ENCODE peak calls at places on chromosome 12, in five cellular contexts. One of them, this sample, is unnamed.

GRCh38 chr12:67531051-67531450 is 117.5 kb upstream of the DYRK2 start:
- DNase-seq in GM12865: no peak
- DNase-seq in lower leg skin: no peak
- DNase-seq in neural progenitor cell: no peak
- DNase-seq in AG09309: no peak
- DNase-seq in this sample: no peak

GRCh38 chr12:115132906-115133305 is 448.9 kb upstream of the TBX3 start:
- DNase-seq in GM12865: no peak
- DNase-seq in lower leg skin: no peak
- DNase-seq in neural progenitor cell: no peak
- DNase-seq in AG09309: no peak
- DNase-seq in this sample: no peak

GRCh38 chr12:51904951-51905471 is 2.3 kb upstream of the ACVRL1 start:
- DNase-seq in GM12865: no peak
- DNase-seq in lower leg skin: no peak
- DNase-seq in neural progenitor cell: no peak
- DNase-seq in AG09309: no peak
- DNase-seq in this sample: no peak

GRCh38 chr12:96099986-96100385 is 64.6 kb upstream of the LTA4H start:
- DNase-seq in GM12865: no peak
- DNase-seq in lower leg skin: no peak
- DNase-seq in neural progenitor cell: no peak
- DNase-seq in AG09309: no peak
- DNase-seq in this sample: no peak

GRCh38 chr12:118649765-118650585 is 273.6 kb downstream of the SUDS3 start:
- DNase-seq in GM12865: no peak
- DNase-seq in lower leg skin: no peak
- DNase-seq in neural progenitor cell: no peak
- DNase-seq in AG09309: no peak
- DNase-seq in this sample: no peak

GRCh38 chr12:3453947-3454675 is 36.9 kb upstream of the PRMT8 start:
- DNase-seq in GM12865: no peak
- DNase-seq in lower leg skin: no peak
- DNase-seq in neural progenitor cell: peak
- DNase-seq in AG09309: peak
- DNase-seq in this sample: peak

GRCh38 chr12:65824314-65824563 is at the start of gene HMGA2:
- DNase-seq in GM12865: peak
- DNase-seq in lower leg skin: no peak
- DNase-seq in neural progenitor cell: no peak
- DNase-seq in AG09309: peak
- DNase-seq in this sample: no peak

GRCh38 chr12:93091851-93092558 is 162.9 kb upstream of the EEA1 start:
- DNase-seq in GM12865: no peak
- DNase-seq in lower leg skin: no peak
- DNase-seq in neural progenitor cell: no peak
- DNase-seq in AG09309: no peak
- DNase-seq in this sample: no peak

GRCh38 chr12:96420255-96420930 is 20.2 kb upstream of the CDK17 start:
- DNase-seq in GM12865: no peak
- DNase-seq in lower leg skin: no peak
- DNase-seq in neural progenitor cell: no peak
- DNase-seq in AG09309: no peak
- DNase-seq in this sample: no peak

GRCh38 chr12:60148109-60148508 is 552.3 kb downstream of the SLC16A7 start:
- DNase-seq in GM12865: no peak
- DNase-seq in lower leg skin: no peak
- DNase-seq in neural progenitor cell: no peak
- DNase-seq in AG09309: peak
- DNase-seq in this sample: no peak

GRCh38 chr12:103803847-103804246 is 37.2 kb downstream of the NT5DC3 start:
- DNase-seq in GM12865: no peak
- DNase-seq in lower leg skin: no peak
- DNase-seq in neural progenitor cell: no peak
- DNase-seq in AG09309: no peak
- DNase-seq in this sample: no peak

GRCh38 chr12:103807561-103808238 is 33.3 kb downstream of the NT5DC3 start:
- DNase-seq in GM12865: no peak
- DNase-seq in lower leg skin: no peak
- DNase-seq in neural progenitor cell: no peak
- DNase-seq in AG09309: no peak
- DNase-seq in this sample: no peak

GRCh38 chr12:103808239-103808880 is 32.7 kb downstream of the NT5DC3 start:
- DNase-seq in GM12865: no peak
- DNase-seq in lower leg skin: no peak
- DNase-seq in neural progenitor cell: no peak
- DNase-seq in AG09309: no peak
- DNase-seq in this sample: no peak

GRCh38 chr12:103806807-103807206 is 34.2 kb downstream of the NT5DC3 start:
- DNase-seq in GM12865: no peak
- DNase-seq in lower leg skin: no peak
- DNase-seq in neural progenitor cell: no peak
- DNase-seq in AG09309: no peak
- DNase-seq in this sample: no peak

GRCh38 chr12:103805961-103806360 is 35.1 kb downstream of the NT5DC3 start:
- DNase-seq in GM12865: no peak
- DNase-seq in lower leg skin: no peak
- DNase-seq in neural progenitor cell: no peak
- DNase-seq in AG09309: no peak
- DNase-seq in this sample: no peak
- H3K4me3 ChIP-seq in GM12865: no peak
- H3K4me3 ChIP-seq in lower leg skin: no peak
- H3K4me3 ChIP-seq in neural progenitor cell: no peak
- H3K4me3 ChIP-seq in AG09309: no peak
- H3K4me3 ChIP-seq in this sample: no peak

DNA sequence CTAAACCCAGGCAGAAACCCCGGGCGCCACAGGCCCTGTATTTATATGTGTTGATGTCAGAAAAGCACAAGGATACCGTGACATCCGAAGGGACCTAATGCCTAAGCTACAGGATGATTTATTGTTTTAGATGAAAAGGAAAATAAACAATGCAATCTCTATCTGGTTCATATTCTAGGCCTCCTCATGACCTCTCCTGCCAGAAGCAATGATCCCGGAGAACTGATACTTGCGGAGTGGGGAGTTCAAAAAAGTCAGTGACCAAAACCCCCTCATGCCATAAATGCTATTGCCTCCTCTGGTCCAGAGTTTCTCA is 849 bp upstream of the CSRP2 start:
- DNase-seq in GM12865: no peak
- DNase-seq in lower leg skin: no peak
- DNase-seq in neural progenitor cell: no peak
- DNase-seq in AG09309: no peak
- DNase-seq in this sample: no peak
- H3K4me3 ChIP-seq in GM12865: peak
- H3K4me3 ChIP-seq in lower leg skin: no peak
- H3K4me3 ChIP-seq in neural progenitor cell: peak
- H3K4me3 ChIP-seq in AG09309: peak
- H3K4me3 ChIP-seq in this sample: no peak

DNA sequence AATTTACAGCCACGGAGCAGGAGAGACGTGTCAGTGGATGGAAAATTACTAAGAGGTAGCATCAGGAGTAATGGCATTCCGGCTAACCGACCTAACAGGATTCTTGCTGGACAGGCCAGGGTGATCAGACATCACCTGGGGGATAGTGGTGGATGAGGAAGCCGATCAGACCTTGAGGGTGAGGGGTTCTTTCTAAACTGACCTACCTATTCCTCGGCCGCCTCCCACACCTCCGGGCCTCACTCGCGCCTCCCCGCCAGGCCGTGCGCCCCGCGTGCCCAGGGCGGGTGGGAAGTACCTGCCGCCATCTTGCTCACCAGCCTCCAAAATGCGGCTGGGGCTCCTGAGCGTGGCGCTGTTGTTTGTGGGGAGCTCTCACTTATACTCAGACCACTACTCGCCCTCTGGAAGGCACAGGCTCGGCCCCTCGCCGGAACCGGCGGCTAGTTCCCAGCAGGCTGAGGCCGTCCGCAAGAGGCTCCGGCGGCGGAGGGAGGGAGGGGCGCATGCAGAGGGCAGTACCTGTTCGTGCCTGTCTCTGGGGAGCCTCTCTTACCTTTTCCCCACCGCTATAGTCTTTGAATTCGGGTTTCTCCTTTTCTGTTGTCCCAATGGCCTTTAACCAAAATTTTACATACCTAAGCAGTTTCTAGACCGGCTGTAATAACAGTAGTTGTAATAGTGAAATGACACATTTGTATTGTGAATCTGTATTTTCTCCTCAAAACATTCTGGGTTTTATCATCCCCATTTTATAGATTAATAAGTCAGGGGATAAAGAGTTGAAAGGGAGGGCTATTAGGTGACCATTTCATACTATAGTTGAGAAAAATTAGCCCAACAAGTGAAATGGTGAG is at the start of gene TMPRSS12:
- DNase-seq in GM12865: no peak
- DNase-seq in lower leg skin: no peak
- DNase-seq in neural progenitor cell: peak
- DNase-seq in AG09309: no peak
- DNase-seq in this sample: no peak
- H3K4me3 ChIP-seq in GM12865: no peak
- H3K4me3 ChIP-seq in lower leg skin: no peak
- H3K4me3 ChIP-seq in neural progenitor cell: no peak
- H3K4me3 ChIP-seq in AG09309: no peak
- H3K4me3 ChIP-seq in this sample: no peak

GRCh38 chr12:53974084-53975018 is at the start of gene HOTAIR:
- DNase-seq in GM12865: peak
- DNase-seq in lower leg skin: no peak
- DNase-seq in neural progenitor cell: no peak
- DNase-seq in AG09309: no peak
- DNase-seq in this sample: no peak

GRCh38 chr12:53975816-53976152 is 1.0 kb upstream of the HOTAIR start:
- DNase-seq in GM12865: no peak
- DNase-seq in lower leg skin: no peak
- DNase-seq in neural progenitor cell: no peak
- DNase-seq in AG09309: no peak
- DNase-seq in this sample: no peak

GRCh38 chr12:53976172-53976822 is 1.5 kb upstream of the HOTAIR start:
- DNase-seq in GM12865: no peak
- DNase-seq in lower leg skin: no peak
- DNase-seq in neural progenitor cell: no peak
- DNase-seq in AG09309: no peak
- DNase-seq in this sample: no peak

GRCh38 chr12:53976823-53977595 is 2.3 kb upstream of the HOTAIR start:
- DNase-seq in GM12865: no peak
- DNase-seq in lower leg skin: no peak
- DNase-seq in neural progenitor cell: no peak
- DNase-seq in AG09309: no peak
- DNase-seq in this sample: no peak

DNA sequence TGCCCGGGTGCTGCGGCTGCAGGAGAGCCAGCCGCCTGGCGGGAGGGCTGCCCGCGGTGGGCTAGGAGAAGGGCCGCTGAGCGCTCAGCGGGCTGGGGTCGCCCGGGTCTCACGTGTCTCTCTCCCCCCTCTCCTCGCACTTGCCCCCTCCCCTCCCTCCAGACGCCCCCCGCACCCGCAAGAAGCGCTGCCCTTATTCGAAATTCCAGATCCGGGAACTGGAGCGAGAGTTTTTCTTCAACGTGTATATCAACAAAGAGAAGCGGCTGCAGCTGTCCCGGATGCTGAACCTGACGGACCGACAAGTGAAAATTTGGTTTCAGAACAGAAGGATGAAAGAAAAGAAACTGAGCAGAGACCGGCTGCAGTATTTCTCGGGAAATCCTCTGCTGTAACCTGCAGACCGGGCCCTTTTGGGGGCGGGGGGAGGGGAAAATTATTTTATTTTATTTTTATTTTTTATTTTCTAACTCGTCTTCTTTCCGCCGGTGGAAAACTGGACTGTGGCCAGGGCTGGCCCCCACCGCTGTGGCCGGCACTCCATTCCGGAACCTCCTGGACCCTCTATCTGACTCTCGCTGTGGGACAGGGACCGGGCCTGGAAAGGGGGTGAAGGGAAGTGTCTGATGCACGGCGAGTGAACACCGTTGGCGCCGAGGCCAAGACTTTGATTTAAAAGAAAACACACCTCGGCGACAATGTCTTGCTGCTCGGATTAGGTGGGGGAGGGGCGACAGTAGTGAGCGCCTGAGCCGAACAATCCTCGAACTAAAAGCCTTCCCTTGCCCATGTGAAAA is 463 bp upstream of the HOTAIR start:
- DNase-seq in GM12865: peak
- DNase-seq in lower leg skin: no peak
- DNase-seq in neural progenitor cell: peak
- DNase-seq in AG09309: no peak
- DNase-seq in this sample: no peak
- H3K4me3 ChIP-seq in GM12865: peak
- H3K4me3 ChIP-seq in lower leg skin: peak
- H3K4me3 ChIP-seq in neural progenitor cell: no peak
- H3K4me3 ChIP-seq in AG09309: peak
- H3K4me3 ChIP-seq in this sample: peak

GRCh38 chr12:94427520-94428381 is 31.9 kb downstream of the CEP83 start:
- DNase-seq in GM12865: peak
- DNase-seq in lower leg skin: no peak
- DNase-seq in neural progenitor cell: no peak
- DNase-seq in AG09309: peak
- DNase-seq in this sample: peak
- H3K4me3 ChIP-seq in GM12865: no peak
- H3K4me3 ChIP-seq in lower leg skin: no peak
- H3K4me3 ChIP-seq in neural progenitor cell: no peak
- H3K4me3 ChIP-seq in AG09309: no peak
- H3K4me3 ChIP-seq in this sample: no peak

DNA sequence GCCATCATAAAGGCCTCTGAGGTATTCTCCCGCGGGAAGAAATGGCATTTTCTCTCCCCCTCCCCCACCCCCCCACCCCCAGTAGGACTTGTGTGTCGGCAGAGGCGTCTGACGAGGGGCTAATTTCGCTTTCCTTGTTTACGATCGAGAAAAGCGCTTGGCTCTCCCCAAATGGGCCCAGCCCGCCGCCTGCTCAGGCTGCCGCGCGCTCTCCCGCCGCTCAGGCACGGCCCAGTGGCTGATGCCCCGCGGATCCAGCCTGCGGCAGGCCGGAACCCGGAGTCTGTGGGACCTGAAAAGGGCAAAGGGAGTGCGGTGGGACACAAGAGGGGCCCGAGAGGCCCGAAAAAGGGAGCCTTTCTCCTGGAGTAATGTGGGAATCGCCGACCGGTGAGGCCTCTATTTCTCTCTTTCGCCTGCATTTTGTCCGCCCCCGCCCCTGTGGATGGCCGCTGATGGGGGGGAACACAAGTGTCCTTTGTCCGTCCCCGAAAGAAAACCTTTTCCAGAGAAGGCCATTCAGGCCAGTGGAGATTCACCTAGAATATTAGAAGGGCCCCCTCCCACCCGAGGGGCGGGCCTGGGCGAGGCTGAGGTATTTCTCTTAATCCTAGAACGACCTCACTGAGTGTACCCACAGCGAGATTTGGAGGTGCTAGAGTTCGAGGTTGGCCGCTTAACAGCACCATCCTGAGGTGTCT is 9.0 kb upstream of the HOXC6 start:
- DNase-seq in GM12865: no peak
- DNase-seq in lower leg skin: no peak
- DNase-seq in neural progenitor cell: peak
- DNase-seq in AG09309: no peak
- DNase-seq in this sample: no peak
- H3K4me3 ChIP-seq in GM12865: no peak
- H3K4me3 ChIP-seq in lower leg skin: no peak
- H3K4me3 ChIP-seq in neural progenitor cell: no peak
- H3K4me3 ChIP-seq in AG09309: peak
- H3K4me3 ChIP-seq in this sample: no peak

This sample was measured in Jurkat, Clone E6-1.